ENCODE peak calls at places on chromosomes 12 and 14, in six cellular contexts. One of them, this sample, is unnamed.

GRCh38 chr12:47905313-47905730 is 528 bp upstream of the VDR start:
- DNase-seq in gastrocnemius medialis: no peak
- DNase-seq in adrenal gland: peak
- DNase-seq in A549: no peak
- DNase-seq in fibroblast of lung: no peak
- DNase-seq in transverse colon: peak
- DNase-seq in this sample: no peak

GRCh38 chr12:32896438-32897275 is at the start of gene PKP2:
- DNase-seq in gastrocnemius medialis: no peak
- DNase-seq in adrenal gland: no peak
- DNase-seq in A549: peak
- DNase-seq in fibroblast of lung: no peak
- DNase-seq in transverse colon: peak
- DNase-seq in this sample: no peak

GRCh38 chr14:51424569-51425251 is 184.7 kb downstream of the TMX1 start:
- DNase-seq in gastrocnemius medialis: peak
- DNase-seq in adrenal gland: no peak
- DNase-seq in A549: no peak
- DNase-seq in fibroblast of lung: peak
- DNase-seq in transverse colon: no peak
- DNase-seq in this sample: no peak

GRCh38 chr12:116459011-116459410 is 100.2 kb upstream of the MAP1LC3B2 start:
- DNase-seq in gastrocnemius medialis: no peak
- DNase-seq in adrenal gland: no peak
- DNase-seq in A549: no peak
- DNase-seq in fibroblast of lung: no peak
- DNase-seq in transverse colon: no peak
- DNase-seq in this sample: no peak

GRCh38 chr12:46814143-46814542 is 11.7 kb downstream of the SLC38A4 start:
- DNase-seq in gastrocnemius medialis: no peak
- DNase-seq in adrenal gland: no peak
- DNase-seq in A549: no peak
- DNase-seq in fibroblast of lung: no peak
- DNase-seq in transverse colon: no peak
- DNase-seq in this sample: no peak

GRCh38 chr12:49325606-49326005 is 2.6 kb downstream of the TROAP start:
- DNase-seq in gastrocnemius medialis: no peak
- DNase-seq in adrenal gland: no peak
- DNase-seq in A549: no peak
- DNase-seq in fibroblast of lung: no peak
- DNase-seq in transverse colon: no peak
- DNase-seq in this sample: no peak

GRCh38 chr12:124921200-124922008 is 7.0 kb upstream of the UBC start:
- DNase-seq in gastrocnemius medialis: no peak
- DNase-seq in adrenal gland: peak
- DNase-seq in A549: no peak
- DNase-seq in fibroblast of lung: peak
- DNase-seq in transverse colon: peak
- DNase-seq in this sample: no peak

GRCh38 chr12:125493704-125494308 is 428.6 kb downstream of the AACS start:
- DNase-seq in gastrocnemius medialis: no peak
- DNase-seq in adrenal gland: no peak
- DNase-seq in A549: no peak
- DNase-seq in fibroblast of lung: no peak
- DNase-seq in transverse colon: no peak
- DNase-seq in this sample: no peak

GRCh38 chr12:51591020-51591901 is at the start of gene SCN8A:
- DNase-seq in gastrocnemius medialis: no peak
- DNase-seq in adrenal gland: peak
- DNase-seq in A549: peak
- DNase-seq in fibroblast of lung: peak
- DNase-seq in transverse colon: peak
- DNase-seq in this sample: no peak

GRCh38 chr14:57049848-57050247 is 218.9 kb downstream of the EXOC5 start:
- DNase-seq in gastrocnemius medialis: no peak
- DNase-seq in adrenal gland: no peak
- DNase-seq in A549: no peak
- DNase-seq in fibroblast of lung: no peak
- DNase-seq in transverse colon: no peak
- DNase-seq in this sample: no peak

GRCh38 chr12:59115526-59115925 is 195.2 kb upstream of the LRIG3 start:
- DNase-seq in gastrocnemius medialis: no peak
- DNase-seq in adrenal gland: no peak
- DNase-seq in A549: no peak
- DNase-seq in fibroblast of lung: peak
- DNase-seq in transverse colon: no peak
- DNase-seq in this sample: no peak

GRCh38 chr12:10366875-10367274 is 23.0 kb downstream of the KLRK1 start:
- DNase-seq in gastrocnemius medialis: no peak
- DNase-seq in adrenal gland: no peak
- DNase-seq in A549: no peak
- DNase-seq in fibroblast of lung: peak
- DNase-seq in transverse colon: no peak
- DNase-seq in this sample: no peak

GRCh38 chr12:92330654-92331053 is 185.0 kb upstream of the BTG1 start:
- DNase-seq in gastrocnemius medialis: no peak
- DNase-seq in adrenal gland: no peak
- DNase-seq in A549: no peak
- DNase-seq in fibroblast of lung: no peak
- DNase-seq in transverse colon: no peak
- DNase-seq in this sample: no peak

GRCh38 chr12:14795028-14795448 is 8.2 kb downstream of the WBP11 start:
- DNase-seq in gastrocnemius medialis: no peak
- DNase-seq in adrenal gland: no peak
- DNase-seq in A549: no peak
- DNase-seq in fibroblast of lung: peak
- DNase-seq in transverse colon: no peak
- DNase-seq in this sample: no peak

GRCh38 chr12:128726866-128727265 is 96.9 kb downstream of the SLC15A4 start:
- DNase-seq in gastrocnemius medialis: no peak
- DNase-seq in adrenal gland: no peak
- DNase-seq in A549: no peak
- DNase-seq in fibroblast of lung: no peak
- DNase-seq in transverse colon: peak
- DNase-seq in this sample: no peak

GRCh38 chr12:122999196-122999946 is 18.9 kb downstream of the ARL6IP4 start:
- DNase-seq in gastrocnemius medialis: no peak
- DNase-seq in adrenal gland: no peak
- DNase-seq in A549: no peak
- DNase-seq in fibroblast of lung: no peak
- DNase-seq in transverse colon: no peak
- DNase-seq in this sample: no peak

GRCh38 chr12:120536064-120536791 is 2.1 kb downstream of the RNF10 start:
- DNase-seq in gastrocnemius medialis: no peak
- DNase-seq in adrenal gland: no peak
- DNase-seq in A549: no peak
- DNase-seq in fibroblast of lung: no peak
- DNase-seq in transverse colon: peak
- DNase-seq in this sample: no peak

GRCh38 chr12:84922721-84923120 is 10.1 kb upstream of the SLC6A15 start:
- DNase-seq in gastrocnemius medialis: no peak
- DNase-seq in adrenal gland: no peak
- DNase-seq in A549: no peak
- DNase-seq in fibroblast of lung: peak
- DNase-seq in transverse colon: no peak
- DNase-seq in this sample: no peak

DNA sequence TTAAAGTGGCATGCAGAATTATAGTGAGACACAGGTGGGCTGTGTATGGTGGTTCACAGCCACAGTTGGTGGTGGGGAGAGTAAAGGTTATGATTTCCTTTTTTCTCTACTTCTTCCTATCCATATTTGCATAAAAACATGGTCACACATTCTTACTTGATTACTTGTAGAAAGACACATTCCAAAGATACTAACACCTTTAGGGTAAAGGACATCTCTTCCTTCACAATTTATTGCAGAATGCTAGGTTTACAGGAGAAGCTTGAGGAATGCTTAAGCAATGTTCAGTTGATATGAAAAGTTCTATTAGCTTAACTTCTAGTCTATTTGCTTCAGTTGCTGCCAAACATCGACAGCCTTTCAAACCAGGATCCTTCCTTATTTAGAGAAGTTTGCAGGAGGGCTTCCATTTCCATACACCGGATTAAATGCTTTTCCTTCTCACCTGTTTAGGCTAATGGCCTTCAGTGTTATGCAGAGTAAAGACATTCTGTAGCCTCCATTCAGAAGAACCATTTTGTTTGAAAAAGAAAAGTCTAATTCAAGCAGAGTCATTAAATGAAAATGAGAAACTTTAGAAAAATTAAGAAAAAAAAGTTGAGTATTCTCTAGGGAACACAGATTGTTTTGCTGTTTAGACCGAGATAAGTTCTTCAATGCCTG is 2.6 kb upstream of the PHC1 start:
- DNase-seq in gastrocnemius medialis: no peak
- DNase-seq in adrenal gland: no peak
- DNase-seq in A549: no peak
- DNase-seq in fibroblast of lung: no peak
- DNase-seq in transverse colon: no peak
- DNase-seq in this sample: no peak
- TF ChIP-seq CTCF in gastrocnemius medialis: no peak
- TF ChIP-seq CTCF in adrenal gland: no peak
- TF ChIP-seq CTCF in A549: no peak
- TF ChIP-seq CTCF in fibroblast of lung: no peak
- TF ChIP-seq CTCF in transverse colon: no peak
- TF ChIP-seq CTCF in this sample: no peak

GRCh38 chr12:61754214-61754613 is 506.0 kb upstream of the USP15 start:
- DNase-seq in gastrocnemius medialis: no peak
- DNase-seq in adrenal gland: no peak
- DNase-seq in A549: no peak
- DNase-seq in fibroblast of lung: no peak
- DNase-seq in transverse colon: no peak
- DNase-seq in this sample: no peak

DNA sequence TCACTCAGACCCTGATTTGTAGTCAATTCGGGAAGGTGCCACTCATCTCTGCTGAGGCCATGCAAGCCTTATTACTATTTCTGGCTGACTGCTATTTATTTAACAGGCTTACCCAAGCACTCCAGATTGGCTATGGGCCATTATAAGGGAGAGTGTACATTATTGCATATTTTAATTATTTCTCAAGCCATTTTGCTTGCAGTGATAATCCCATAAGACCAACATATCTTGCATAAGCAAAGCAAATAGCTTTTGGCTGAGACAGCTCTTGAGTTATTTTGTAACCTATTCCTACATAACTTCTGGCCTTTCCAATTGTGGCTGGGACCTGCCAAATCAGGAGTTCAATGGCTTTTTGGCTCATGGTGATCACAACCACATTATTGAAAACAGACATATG is 509.6 kb upstream of the USP15 start:
- DNase-seq in gastrocnemius medialis: no peak
- DNase-seq in adrenal gland: no peak
- DNase-seq in A549: no peak
- DNase-seq in fibroblast of lung: no peak
- DNase-seq in transverse colon: no peak
- DNase-seq in this sample: no peak
- H3K27ac ChIP-seq in gastrocnemius medialis: no peak
- H3K27ac ChIP-seq in adrenal gland: no peak
- H3K27ac ChIP-seq in A549: no peak
- H3K27ac ChIP-seq in fibroblast of lung: no peak
- H3K27ac ChIP-seq in transverse colon: no peak
- H3K27ac ChIP-seq in this sample: no peak

DNA sequence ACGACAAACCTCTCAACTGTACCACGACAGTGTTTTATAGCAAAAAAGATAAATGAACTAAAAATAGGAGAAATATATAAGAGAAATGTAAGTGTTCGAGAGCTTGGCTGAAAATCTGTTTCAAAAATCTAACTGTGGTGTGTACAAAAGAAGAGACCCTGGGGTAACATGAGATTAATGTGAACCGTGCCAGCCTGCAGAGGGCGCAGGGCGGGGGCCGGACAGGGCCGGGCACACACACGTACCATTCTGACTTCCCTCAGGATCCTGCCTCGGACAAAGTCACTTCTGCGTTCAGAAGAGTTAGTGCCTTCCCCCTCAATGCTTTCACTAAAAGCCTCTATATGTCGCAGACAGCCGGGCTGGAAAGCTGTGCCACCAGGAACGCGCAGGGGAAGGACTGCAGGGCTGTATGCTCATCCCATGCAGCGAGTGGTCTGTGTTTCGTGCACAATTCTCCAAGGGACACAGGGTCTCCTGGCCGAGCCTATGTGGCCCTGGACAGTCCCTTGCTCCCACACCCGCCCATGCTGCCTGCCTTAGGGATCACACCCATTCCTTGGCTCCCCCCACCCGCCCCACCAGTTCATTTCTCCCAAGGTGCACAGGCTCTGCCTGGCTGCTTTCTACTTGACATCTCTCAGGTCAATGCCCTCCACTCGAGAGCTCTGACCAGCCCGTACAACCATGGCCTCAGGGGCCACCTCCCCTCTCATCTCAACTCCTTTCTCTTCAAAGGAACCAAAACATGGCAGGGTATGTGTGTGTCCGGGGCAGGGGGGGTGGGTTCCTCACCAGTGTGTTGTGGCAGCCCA is 8.5 kb downstream of the CDCA4 start:
- DNase-seq in gastrocnemius medialis: no peak
- DNase-seq in adrenal gland: no peak
- DNase-seq in A549: peak
- DNase-seq in fibroblast of lung: no peak
- DNase-seq in transverse colon: peak
- DNase-seq in this sample: no peak
- TF ChIP-seq CTCF in gastrocnemius medialis: no peak
- TF ChIP-seq CTCF in adrenal gland: peak
- TF ChIP-seq CTCF in A549: peak
- TF ChIP-seq CTCF in fibroblast of lung: peak
- TF ChIP-seq CTCF in transverse colon: peak
- TF ChIP-seq CTCF in this sample: peak

GRCh38 chr12:99453831-99454538 is 193.6 kb upstream of the GARIN6 start:
- DNase-seq in gastrocnemius medialis: no peak
- DNase-seq in adrenal gland: no peak
- DNase-seq in A549: no peak
- DNase-seq in fibroblast of lung: no peak
- DNase-seq in transverse colon: no peak
- DNase-seq in this sample: no peak

GRCh38 chr12:99455350-99456037 is 192.1 kb upstream of the GARIN6 start:
- DNase-seq in gastrocnemius medialis: no peak
- DNase-seq in adrenal gland: peak
- DNase-seq in A549: peak
- DNase-seq in fibroblast of lung: no peak
- DNase-seq in transverse colon: no peak
- DNase-seq in this sample: no peak

GRCh38 chr12:99444859-99445316 is 202.7 kb upstream of the GARIN6 start:
- DNase-seq in gastrocnemius medialis: no peak
- DNase-seq in adrenal gland: no peak
- DNase-seq in A549: peak
- DNase-seq in fibroblast of lung: no peak
- DNase-seq in transverse colon: no peak
- DNase-seq in this sample: no peak

GRCh38 chr12:99454539-99455172 is 192.9 kb upstream of the GARIN6 start:
- DNase-seq in gastrocnemius medialis: no peak
- DNase-seq in adrenal gland: no peak
- DNase-seq in A549: no peak
- DNase-seq in fibroblast of lung: no peak
- DNase-seq in transverse colon: no peak
- DNase-seq in this sample: no peak

GRCh38 chr12:99450231-99450630 is 197.3 kb upstream of the GARIN6 start:
- DNase-seq in gastrocnemius medialis: no peak
- DNase-seq in adrenal gland: no peak
- DNase-seq in A549: no peak
- DNase-seq in fibroblast of lung: no peak
- DNase-seq in transverse colon: no peak
- DNase-seq in this sample: no peak
- H3K27ac ChIP-seq in gastrocnemius medialis: no peak
- H3K27ac ChIP-seq in adrenal gland: no peak
- H3K27ac ChIP-seq in A549: peak
- H3K27ac ChIP-seq in fibroblast of lung: no peak
- H3K27ac ChIP-seq in transverse colon: no peak
- H3K27ac ChIP-seq in this sample: no peak

GRCh38 chr12:111893287-111893686 is 51.3 kb downstream of the MAPKAPK5 start:
- DNase-seq in gastrocnemius medialis: no peak
- DNase-seq in adrenal gland: no peak
- DNase-seq in A549: no peak
- DNase-seq in fibroblast of lung: no peak
- DNase-seq in transverse colon: no peak
- DNase-seq in this sample: no peak
- TF ChIP-seq CTCF in gastrocnemius medialis: no peak
- TF ChIP-seq CTCF in adrenal gland: no peak
- TF ChIP-seq CTCF in A549: no peak
- TF ChIP-seq CTCF in fibroblast of lung: no peak
- TF ChIP-seq CTCF in transverse colon: no peak
- TF ChIP-seq CTCF in this sample: no peak

This sample was measured in esophagus muscularis mucosa.